ENCODE peak calls at places on chromosomes 3 and 15, in ten cellular contexts. X is cardiac septum, P is Right ventricle myocardium superior, V is neural crest cell, O is NCI-H1092, S is foreskin melanocyte, N is left ventricle myocardium superior, L is T follicular helper cell, U is SW480, Y is HepG2. J is an unnamed sample.

GRCh38 chr3:16936656-16937055 is 51.9 kb downstream of the PLCL2 start:
- DNase-seq in O (no peak), P (no peak), Y (no peak), V (no peak), N (no peak), U (no peak), L (no peak), S (no peak), X (no peak), J (no peak)

GRCh38 chr3:149967067-149967685 is 3.5 kb downstream of the PFN2 start:
- DNase-seq in P (no peak), O (peak; percentile 21), L (no peak), N (no peak), V (no peak), Y (peak; percentile 40), S (no peak), U (peak; percentile 69), X (no peak), J (no peak)

GRCh38 chr3:10437272-10437994 is 68.0 kb downstream of the ATP2B2 start:
- DNase-seq in V (no peak), L (peak; percentile 23), Y (no peak), N (no peak), U (no peak), P (no peak), O (no peak), X (no peak), S (no peak), J (no peak)

GRCh38 chr3:125057186-125057850 is 1.5 kb upstream of the HEG1 start:
- DNase-seq in V (no peak), U (peak; percentile 53), S (no peak), L (no peak), P (no peak), Y (no peak), N (no peak), X (no peak), O (no peak), J (no peak)

GRCh38 chr15:40902605-40903561 is 8.6 kb downstream of the VPS18 start:
- DNase-seq in L (no peak), N (peak; percentile 65), P (peak; percentile 80), S (no peak), Y (no peak), O (no peak), U (no peak), X (peak; percentile 92), V (no peak), J (no peak)

GRCh38 chr15:90581771-90582471 is 52.2 kb downstream of the CRTC3 start:
- DNase-seq in L (no peak), U (no peak), Y (no peak), N (no peak), V (no peak), X (no peak), O (no peak), S (no peak), P (no peak), J (no peak)

GRCh38 chr3:11072631-11073030 is 80.1 kb downstream of the SLC6A1 start:
- DNase-seq in O (no peak), P (no peak), Y (no peak), V (no peak), N (no peak), U (no peak), X (no peak), S (no peak), L (no peak), J (no peak)

GRCh38 chr3:30779686-30780287 is 114.7 kb downstream of the GADL1 start:
- DNase-seq in P (no peak), Y (peak; percentile 46), N (no peak), V (no peak), X (no peak), L (no peak), S (peak; percentile 48), U (peak; percentile 22), O (no peak), J (no peak)

GRCh38 chr3:67414740-67415139 is 239.7 kb downstream of the SUCLG2 start:
- DNase-seq in L (no peak), O (no peak), X (no peak), Y (no peak), N (no peak), U (no peak), S (no peak), P (no peak), V (no peak), J (no peak)

GRCh38 chr3:170178631-170179030 is 2.9 kb downstream of the PHC3 start:
- DNase-seq in U (no peak), L (peak; percentile 46), X (no peak), P (no peak), V (no peak), Y (no peak), N (no peak), O (no peak), S (no peak), J (no peak)

GRCh38 chr3:25110642-25111041 is 317.4 kb upstream of the RARB start:
- DNase-seq in S (no peak), X (no peak), Y (no peak), P (no peak), O (no peak), L (no peak), N (no peak), U (no peak), V (no peak), J (no peak)